ENCODE peak calls at places on chromosomes 2 and 18, in five cellular contexts. M is GM12865; G is nucleus accumbens; S is kidney glomerular epithelial cell; L is activated T-cell treated with anti-CD3 and anti-CD28 coated beads, Interleukin-2, amount 50 U/mL, for 1 hour. C is an unnamed sample.

GRCh38 chr2:75403991-75404428 is 156.7 kb downstream of the EVA1A start:
- DNase-seq in L (no peak), M (peak), G (no peak), S (peak), C (no peak)

GRCh38 chr2:10303174-10303633 is 500 bp downstream of the HPCAL1 start:
- DNase-seq in L (no peak), S (no peak), G (no peak), M (no peak), C (no peak)

GRCh38 chr2:197072533-197072932 is 146.0 kb upstream of the PGAP1 start:
- DNase-seq in M (no peak), G (no peak), L (no peak), S (peak), C (no peak)

GRCh38 chr2:64114063-64114911 is 29.9 kb downstream of the PELI1 start:
- DNase-seq in L (no peak), S (peak), M (peak), G (no peak), C (no peak)

GRCh38 chr2:86368181-86368824 is 30.9 kb upstream of the REEP1 start:
- DNase-seq in G (no peak), M (peak), L (peak), S (peak), C (peak)

GRCh38 chr2:10378189-10378588 is 69.9 kb downstream of the ODC1 start:
- DNase-seq in M (peak), S (no peak), G (no peak), L (peak), C (no peak)

GRCh38 chr2:32938934-32939333 is 7.8 kb upstream of the LTBP1 start:
- DNase-seq in L (no peak), S (no peak), M (no peak), G (no peak), C (no peak)

GRCh38 chr2:239532859-239533258 is 132.0 kb upstream of the HDAC4 start:
- DNase-seq in G (no peak), M (no peak), S (no peak), L (no peak), C (no peak)

GRCh38 chr2:162475661-162476060 is 131.7 kb downstream of the GCA start:
- DNase-seq in M (no peak), L (no peak), G (peak), S (no peak), C (no peak)

GRCh38 chr2:236661762-236662110 is 92.1 kb downstream of the ACKR3 start:
- DNase-seq in S (no peak), G (no peak), L (no peak), M (no peak), C (no peak)

GRCh38 chr2:239507576-239508258 is 106.9 kb upstream of the HDAC4 start:
- DNase-seq in G (no peak), L (no peak), S (no peak), M (no peak), C (no peak)

GRCh38 chr18:34795070-34795740 is 85.1 kb downstream of the DTNA start:
- DNase-seq in L (no peak), M (no peak), G (no peak), S (no peak), C (no peak)

GRCh38 chr2:32780961-32781360 is 153.1 kb downstream of the TTC27 start:
- DNase-seq in S (no peak), L (no peak), M (no peak), G (no peak), C (no peak)

GRCh38 chr18:24600076-24600654 is 139.7 kb downstream of the HRH4 start:
- DNase-seq in G (peak), M (peak), L (no peak), S (peak), C (no peak)

GRCh38 chr2:134782792-134783191 is 55.6 kb upstream of the ACMSD start:
- DNase-seq in M (peak), S (no peak), G (no peak), L (no peak), C (no peak)

GRCh38 chr2:71554706-71555056 is 101.3 kb downstream of the DYSF start:
- DNase-seq in G (no peak), L (no peak), M (no peak), S (no peak), C (no peak)

GRCh38 chr2:132252894-132253264 is 91.1 kb upstream of the ANKRD30BL start:
- DNase-seq in M (no peak), S (no peak), L (no peak), G (no peak), C (no peak)

GRCh38 chr2:96642564-96643350 is at the start of gene FER1L5:
- DNase-seq in G (peak), L (no peak), M (no peak), S (peak), C (no peak)

GRCh38 chr18:5317186-5317585 is 21.7 kb upstream of the ZBTB14 start:
- DNase-seq in G (no peak), L (no peak), M (no peak), S (no peak), C (no peak)

GRCh38 chr2:195477248-195477995 is 179.6 kb upstream of the SLC39A10 start:
- DNase-seq in M (no peak), S (no peak), L (no peak), G (no peak), C (no peak)

GRCh38 chr18:72704202-72704601 is 160.1 kb upstream of the CBLN2 start:
- DNase-seq in M (no peak), S (no peak), G (no peak), L (no peak), C (no peak)

GRCh38 chr2:28981016-28981441 is at the start of gene TOGARAM2:
- DNase-seq in M (no peak), L (no peak), S (peak), G (peak), C (no peak)

GRCh38 chr2:25698752-25699151 is 25.4 kb upstream of the DTNB start:
- DNase-seq in M (no peak), S (no peak), G (no peak), L (no peak), C (no peak)

GRCh38 chr2:98378901-98379300 is 32.6 kb downstream of the CNGA3 start:
- DNase-seq in L (no peak), G (no peak), S (no peak), M (no peak), C (no peak)

GRCh38 chr2:20356042-20356441 is 5.4 kb upstream of the PUM2 start:
- DNase-seq in G (no peak), L (no peak), M (peak), S (no peak), C (no peak)

GRCh38 chr2:113784823-113785744 is 28.6 kb upstream of the SLC35F5 start:
- DNase-seq in G (no peak), M (no peak), L (no peak), S (no peak), C (no peak)

GRCh38 chr2:66573412-66573811 is 138.5 kb downstream of the MEIS1 start:
- DNase-seq in M (no peak), L (no peak), G (no peak), S (no peak), C (no peak)

GRCh38 chr2:67216881-67217280 is 180.3 kb upstream of the ETAA1 start:
- DNase-seq in S (no peak), M (no peak), L (no peak), G (no peak), C (no peak)

GRCh38 chr2:44120428-44120827 is 48.2 kb upstream of the PPM1B start:
- DNase-seq in G (no peak), M (peak), S (peak), L (no peak), C (no peak)

GRCh38 chr18:46158498-46158897 is 54.3 kb downstream of the HAUS1 start:
- DNase-seq in M (no peak), G (no peak), L (no peak), S (no peak), C (no peak)

C was measured in Peyer's patch.